ENCODE peak calls at places on chromosomes 3 and 15, in seven cellular contexts. P is vagina; Q is PC-9; U is aorta; D is endothelial cell of umbilical vein; A is CD8-positive, alpha-beta T cell; O is uterus. G is an unnamed sample.
A peak's percentile ranks its signal among the peaks of the same experiment; 100 is the strongest.

GRCh38 chr15:89017370-89018066 is 70.7 kb upstream of the ABHD2 start:
- DNase-seq in D (peak; percentile 64), Q (peak; percentile 64), O (peak; percentile 81), A (peak; percentile 89), U (peak; percentile 93), P (no peak), G (peak; percentile 75)

GRCh38 chr3:46844851-46845250 is 18.4 kb downstream of the MYL3 start:
- DNase-seq in P (no peak), A (no peak), D (no peak), Q (no peak), U (no peak), O (no peak), G (no peak)

GRCh38 chr3:16112910-16113504 is 61.5 kb upstream of the GALNT15 start:
- DNase-seq in O (no peak), Q (no peak), P (no peak), A (no peak), D (no peak), U (no peak), G (no peak)

GRCh38 chr15:89751748-89752147 is 699 bp upstream of the MESP1 start:
- DNase-seq in D (no peak), P (no peak), O (no peak), A (no peak), U (no peak), Q (peak; percentile 97), G (no peak)

GRCh38 chr3:71461749-71462483 is 121.6 kb downstream of the FOXP1 start:
- DNase-seq in O (no peak), D (no peak), P (no peak), A (no peak), Q (peak; percentile 74), U (no peak), G (no peak)

GRCh38 chr15:88004379-88004778 is 252.2 kb downstream of the NTRK3 start:
- DNase-seq in D (no peak), O (no peak), U (no peak), Q (no peak), P (no peak), A (no peak), G (no peak)

GRCh38 chr3:64716110-64716509 is 28.3 kb upstream of the ADAMTS9 start:
- DNase-seq in A (no peak), O (no peak), D (no peak), U (no peak), P (no peak), Q (no peak), G (no peak)

GRCh38 chr3:51378075-51378474 is 7.0 kb upstream of the MANF start:
- DNase-seq in D (no peak), U (peak; percentile 20), O (no peak), P (no peak), Q (peak; percentile 20), A (no peak), G (no peak)

GRCh38 chr15:48858401-48858800 is 19.5 kb upstream of the EID1 start:
- DNase-seq in O (no peak), P (no peak), U (no peak), D (no peak), Q (peak; percentile 34), A (no peak), G (no peak)

GRCh38 chr3:64975138-64975537 is 287.3 kb upstream of the ADAMTS9 start:
- DNase-seq in D (no peak), O (no peak), A (no peak), P (no peak), Q (no peak), U (peak; percentile 77), G (no peak)

GRCh38 chr3:71518089-71518488 is 65.4 kb downstream of the FOXP1 start:
- DNase-seq in U (no peak), Q (no peak), A (no peak), P (no peak), D (no peak), O (no peak), G (no peak)

GRCh38 chr3:22980346-22980745 is 222.8 kb upstream of the UBE2E2 start:
- DNase-seq in A (no peak), O (no peak), D (no peak), U (no peak), P (no peak), Q (peak; percentile 63), G (no peak)

GRCh38 chr3:190258634-190259033 is 63.6 kb downstream of the CLDN1 start:
- DNase-seq in D (no peak), O (no peak), U (no peak), P (no peak), A (no peak), Q (no peak), G (no peak)

GRCh38 chr3:109930592-109930991 is 593.2 kb upstream of the DPPA4 start:
- DNase-seq in Q (no peak), D (no peak), P (no peak), A (no peak), O (no peak), U (no peak), G (no peak)

GRCh38 chr15:74238984-74239645 is 3.0 kb downstream of the CCDC33 start:
- DNase-seq in D (no peak), Q (no peak), P (no peak), U (no peak), O (no peak), A (no peak), G (no peak)

GRCh38 chr15:89523101-89523500 is 26.7 kb upstream of the RHCG start:
- DNase-seq in Q (no peak), A (no peak), P (no peak), O (no peak), D (no peak), U (no peak), G (no peak)

GRCh38 chr15:51363391-51363790 is 21.9 kb downstream of the GLDN start:
- DNase-seq in U (no peak), A (no peak), Q (no peak), D (no peak), P (no peak), O (no peak), G (no peak)

GRCh38 chr3:182636646-182637045 is 156.7 kb upstream of the ATP11B start:
- DNase-seq in Q (peak; percentile 92), D (no peak), P (no peak), A (no peak), U (no peak), O (no peak), G (no peak)

GRCh38 chr3:106302451-106303221 is 433.8 kb upstream of the CBLB start:
- DNase-seq in P (no peak), D (no peak), A (no peak), O (no peak), U (no peak), Q (no peak), G (no peak)

GRCh38 chr15:79157631-79158592 is 67.3 kb upstream of the RASGRF1 start:
- DNase-seq in O (no peak), A (no peak), P (peak; percentile 85), U (no peak), D (no peak), Q (peak; percentile 94), G (no peak)

GRCh38 chr3:133945696-133946095 is 50.0 kb upstream of the RAB6B start:
- DNase-seq in O (no peak), P (no peak), A (no peak), D (no peak), U (peak; percentile 44), Q (no peak), G (no peak)
- H3K4me1 ChIP-seq in O (no peaks in the 10 kb centered on the region), P (peaks cover 22% of the 10 kb centered on the region), A (no peaks in the 10 kb centered on the region), D (peaks cover 71% of the 10 kb centered on the region), U (peaks cover 5% of the 10 kb centered on the region), Q (peaks cover 30% of the 10 kb centered on the region), G (peaks cover 7% of the 10 kb centered on the region)

DNA sequence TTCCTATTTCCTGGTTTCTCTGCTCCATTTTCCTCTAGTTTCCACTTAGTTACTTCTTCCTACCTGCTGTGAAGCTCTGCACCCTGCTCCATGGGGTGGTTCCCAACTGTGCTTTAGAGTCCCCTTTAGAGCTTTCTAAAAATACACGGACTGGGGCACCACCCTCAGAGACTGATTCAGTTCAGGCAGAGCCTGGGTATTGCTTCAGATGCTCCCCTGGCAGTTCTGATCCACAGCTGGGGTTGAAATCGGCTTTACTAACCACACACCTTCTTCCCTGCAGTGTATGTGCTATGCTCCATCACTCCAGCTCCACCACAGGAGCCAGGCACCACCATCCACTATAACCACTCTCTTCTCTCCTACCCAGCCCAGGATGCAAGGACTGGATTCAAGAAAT is 12.6 kb downstream of the ANP32A start:
- DNase-seq in U (no peak), D (no peak), P (no peak), O (no peak), A (no peak), Q (no peak), G (peak; percentile 2)
- H3K4me1 ChIP-seq in U (no peaks in the 10 kb centered on the region), D (no peaks in the 10 kb centered on the region), P (peaks cover 58% of the 10 kb centered on the region), O (peaks cover 8% of the 10 kb centered on the region), A (peaks cover 61% of the 10 kb centered on the region), Q (no peaks in the 10 kb centered on the region), G (peaks cover 17% of the 10 kb centered on the region)

GRCh38 chr3:69588170-69588569 is 151.1 kb upstream of the MITF start:
- DNase-seq in U (no peak), Q (no peak), O (no peak), P (no peak), A (no peak), D (no peak), G (no peak)

GRCh38 chr3:69579527-69580165 is 159.6 kb upstream of the MITF start:
- DNase-seq in A (no peak), Q (no peak), U (no peak), O (no peak), D (no peak), P (no peak), G (no peak)

DNA sequence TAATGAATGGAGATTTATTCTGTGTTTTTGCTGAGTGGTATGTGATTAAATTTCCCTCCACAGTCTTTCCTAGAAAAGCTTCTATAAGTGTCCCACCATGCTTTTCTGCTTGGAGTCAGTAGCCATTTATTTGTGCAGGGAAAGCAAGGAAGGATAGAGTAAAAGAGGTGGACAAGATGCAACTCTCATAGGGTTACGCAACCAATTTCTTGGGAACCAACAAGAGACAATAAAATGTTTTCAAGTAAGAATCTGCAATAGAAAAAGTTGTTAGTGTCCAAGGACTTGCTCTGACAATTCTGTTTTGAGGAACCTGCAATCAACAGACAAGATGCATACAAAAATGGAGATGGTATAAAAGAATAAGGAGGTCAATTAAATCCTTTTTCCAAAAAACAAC is 153.8 kb upstream of the MITF start:
- DNase-seq in U (no peak), Q (no peak), P (no peak), A (no peak), O (no peak), D (no peak), G (no peak)
- H3K4me1 ChIP-seq in U (no peaks in the 10 kb centered on the region), Q (no peaks in the 10 kb centered on the region), P (no peaks in the 10 kb centered on the region), A (no peaks in the 10 kb centered on the region), O (no peaks in the 10 kb centered on the region), D (no peaks in the 10 kb centered on the region), G (no peaks in the 10 kb centered on the region)

DNA sequence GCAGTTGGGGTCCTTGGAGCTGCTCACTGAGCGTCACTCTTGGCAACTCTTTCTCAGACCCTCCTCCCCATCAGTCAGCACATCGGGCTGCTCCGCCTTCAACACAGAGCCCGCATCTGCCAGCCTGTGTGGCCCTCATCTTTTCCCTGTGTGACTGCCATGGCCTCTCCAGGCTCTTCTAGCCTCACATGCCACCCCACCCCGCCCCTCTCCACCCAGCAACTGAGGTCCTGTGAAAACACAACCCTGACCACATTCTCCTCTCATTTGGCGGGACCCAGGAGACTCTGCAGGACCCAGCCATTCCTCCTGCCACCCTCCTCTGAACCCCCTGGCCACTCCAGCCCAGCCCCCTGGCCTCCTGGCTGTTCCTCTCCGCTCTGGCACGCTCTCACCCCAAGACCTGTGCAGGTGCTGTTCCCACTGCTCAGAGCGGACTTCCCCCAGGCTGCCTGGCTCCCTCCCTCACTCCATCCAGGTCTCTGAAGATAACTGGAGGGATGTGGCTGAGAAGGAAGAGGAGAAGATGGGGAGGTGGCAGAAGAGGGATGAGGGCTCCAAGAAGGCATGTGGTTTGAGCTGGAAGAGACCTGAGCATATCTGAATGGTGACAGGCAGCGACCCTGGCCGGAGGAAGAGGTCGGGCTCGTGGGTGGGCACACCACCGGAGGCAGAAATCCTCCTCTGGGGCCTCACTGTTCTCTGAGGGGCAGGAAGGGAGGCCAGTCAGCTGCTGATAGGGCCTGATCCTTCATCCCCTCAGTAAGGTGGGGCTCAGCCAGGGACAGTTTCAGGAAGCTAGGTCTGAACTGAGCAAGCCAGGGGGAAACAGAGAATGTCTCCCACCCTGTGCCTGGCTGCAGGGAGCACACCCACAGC is 111.2 kb upstream of the RPL32 start:
- DNase-seq in A (no peak), U (no peak), O (no peak), D (no peak), Q (no peak), P (no peak), G (no peak)
- H3K4me1 ChIP-seq in A (peaks cover 50% of the 10 kb centered on the region), U (peaks cover 10% of the 10 kb centered on the region), O (peaks cover 33% of the 10 kb centered on the region), D (peaks cover 22% of the 10 kb centered on the region), Q (peaks cover 12% of the 10 kb centered on the region), P (peaks cover 75% of the 10 kb centered on the region), G (peaks cover 52% of the 10 kb centered on the region)

G was measured in transverse colon.